ENCODE peak calls at places on chromosomes 13 and 19, in five cellular contexts. J is neuronal stem cell, B is mesendoderm, H is T-helper 17 cell, W is left ventricle myocardium inferior. G is an unnamed sample.

GRCh38 chr19:18433039-18433691 is 4.8 kb downstream of the ISYNA1 start:
- DNase-seq in J (no peak), B (peak; percentile 56), H (no peak), W (no peak), G (peak; percentile 32)

GRCh38 chr19:38265213-38265861 is 964 bp downstream of the SPINT2 start:
- DNase-seq in J (no peak), B (peak; percentile 72), H (no peak), W (no peak), G (no peak)

GRCh38 chr19:19406878-19407639 is 1.6 kb downstream of the GATAD2A start:
- DNase-seq in J (no peak), B (no peak), H (peak; percentile 30), W (no peak), G (no peak)

GRCh38 chr13:88031980-88032562 is 360.9 kb downstream of the SLITRK5 start:
- DNase-seq in J (no peak), B (no peak), H (no peak), W (no peak), G (no peak)

GRCh38 chr13:28340272-28340793 is 154.6 kb downstream of the FLT1 start:
- DNase-seq in J (no peak), B (no peak), H (no peak), W (no peak), G (no peak)

GRCh38 chr19:4717966-4718701 is 5.5 kb downstream of the DPP9 start:
- DNase-seq in J (no peak), B (no peak), H (no peak), W (no peak), G (no peak)

GRCh38 chr13:104143760-104144406 is 1077.7 kb upstream of the SLC10A2 start:
- DNase-seq in J (no peak), B (peak; percentile 3), H (no peak), W (no peak), G (peak; percentile 18)

GRCh38 chr19:18785179-18786124 is 5.7 kb downstream of the COMP start:
- DNase-seq in J (peak; percentile 81), B (peak; percentile 89), H (peak; percentile 63), W (peak; percentile 73), G (peak; percentile 100)

GRCh38 chr19:30520735-30521479 is 148.7 kb downstream of the ZNF536 start:
- DNase-seq in J (no peak), B (no peak), H (no peak), W (no peak), G (no peak)

GRCh38 chr19:53112286-53112685 is 9.1 kb upstream of the ZNF160 start:
- DNase-seq in J (no peak), B (no peak), H (no peak), W (no peak), G (no peak)

GRCh38 chr19:17488593-17489391 is 18.5 kb downstream of the SLC27A1 start:
- DNase-seq in J (peak; percentile 77), B (peak; percentile 99), H (peak; percentile 76), W (peak; percentile 59), G (peak; percentile 89)

GRCh38 chr19:6241680-6242079 is 38.1 kb downstream of the MLLT1 start:
- DNase-seq in J (no peak), B (no peak), H (no peak), W (peak; percentile 46), G (no peak)

GRCh38 chr19:18519962-18520847 is 1.7 kb downstream of the ELL start:
- DNase-seq in J (peak; percentile 39), B (peak; percentile 88), H (peak; percentile 39), W (peak; percentile 41), G (peak; percentile 58)

GRCh38 chr19:45781282-45782161 is 768 bp downstream of the DMPK start:
- DNase-seq in J (no peak), B (no peak), H (no peak), W (no peak), G (no peak)

GRCh38 chr13:49220035-49220855 is at the start of gene MLNR:
- DNase-seq in J (peak; percentile 35), B (peak; percentile 72), H (peak; percentile 17), W (no peak), G (peak; percentile 86)

GRCh38 chr19:2361259-2362038 is 1.4 kb downstream of the TMPRSS9 start:
- DNase-seq in J (no peak), B (no peak), H (no peak), W (no peak), G (peak; percentile 61)

GRCh38 chr13:59391696-59392095 is 772.0 kb downstream of the DIAPH3 start:
- DNase-seq in J (peak; percentile 40), B (peak; percentile 83), H (no peak), W (no peak), G (peak; percentile 66)

GRCh38 chr13:109196896-109197295 is 567.5 kb downstream of the MYO16 start:
- DNase-seq in J (peak; percentile 26), B (peak; percentile 68), H (no peak), W (no peak), G (peak; percentile 58)

GRCh38 chr13:31965361-31966066 is 66.1 kb upstream of the FRY start:
- DNase-seq in J (no peak), B (no peak), H (no peak), W (no peak), G (no peak)

GRCh38 chr13:112452380-112453206 is 76.4 kb downstream of the SPACA7 start:
- DNase-seq in J (no peak), B (no peak), H (no peak), W (no peak), G (no peak)

GRCh38 chr13:111282425-111282824 is 38.0 kb upstream of the TEX29 start:
- DNase-seq in J (no peak), B (no peak), H (no peak), W (no peak), G (no peak)